ENCODE peak calls at places on chromosomes 5 and 9, in five cellular contexts. A is spleen, X is DND-41, O is GM23338, H is adrenal gland. F is an unnamed sample.

GRCh38 chr5:43497311-43498104 is 13.8 kb upstream of the TMEM267 start:
- DNase-seq in A (no peak), H (no peak), O (peak; percentile 20), X (no peak), F (no peak)

GRCh38 chr9:17422994-17423680 is 155.7 kb upstream of the SH3GL2 start:
- DNase-seq in A (no peak), X (no peak), H (no peak), O (no peak), F (no peak)

GRCh38 chr5:6755519-6755918 is 42.3 kb downstream of the TENT4A start:
- DNase-seq in O (no peak), A (peak; percentile 36), H (no peak), X (no peak), F (no peak)

GRCh38 chr5:84301535-84301934 is 83.1 kb downstream of the EDIL3 start:
- DNase-seq in X (no peak), H (no peak), O (no peak), A (no peak), F (no peak)

GRCh38 chr5:41686191-41686590 is 175.8 kb upstream of the PLCXD3 start:
- DNase-seq in O (no peak), X (no peak), H (no peak), A (no peak), F (no peak)

GRCh38 chr5:172685036-172685435 is 44.0 kb downstream of the NEURL1B start:
- DNase-seq in X (no peak), H (no peak), A (peak; percentile 4), O (no peak), F (no peak)

GRCh38 chr5:38782185-38782584 is 63.6 kb upstream of the OSMR start:
- DNase-seq in O (no peak), X (no peak), A (no peak), H (no peak), F (no peak)

GRCh38 chr9:133090187-133090586 is 28.4 kb downstream of the CEL start:
- DNase-seq in A (no peak), O (no peak), X (no peak), H (no peak), F (no peak)

GRCh38 chr9:136707849-136708517 is 4.4 kb upstream of the DIPK1B start:
- DNase-seq in X (no peak), O (no peak), H (no peak), A (no peak), F (no peak)

GRCh38 chr9:8895498-8896224 is 1096.1 kb upstream of the DMAC1 start:
- DNase-seq in X (peak; percentile 10), H (no peak), O (peak; percentile 79), A (no peak), F (no peak)

GRCh38 chr9:97277953-97278352 is 29.5 kb upstream of the CCDC180 start:
- DNase-seq in O (no peak), A (no peak), H (no peak), X (no peak), F (no peak)

GRCh38 chr5:107916731-107917725 is 246.3 kb upstream of the EFNA5 start:
- DNase-seq in O (no peak), H (no peak), X (no peak), A (no peak), F (no peak)

GRCh38 chr5:168365581-168366081 is 74.2 kb downstream of the WWC1 start:
- DNase-seq in O (peak; percentile 81), X (no peak), H (no peak), A (no peak), F (no peak)

GRCh38 chr5:125485003-125485641 is 738.7 kb upstream of the ZNF608 start:
- DNase-seq in H (peak; percentile 76), O (peak; percentile 21), A (no peak), X (no peak), F (peak; percentile 39)

GRCh38 chr5:79229357-79230174 is 6.4 kb upstream of the JMY start:
- DNase-seq in A (peak; percentile 27), X (no peak), H (no peak), O (no peak), F (no peak)

GRCh38 chr9:109098221-109098959 is 21.4 kb downstream of the TMEM245 start:
- DNase-seq in X (no peak), A (no peak), H (peak; percentile 66), O (peak; percentile 42), F (peak; percentile 61)

GRCh38 chr5:43121565-43122484 is 1.1 kb downstream of the ZNF131 start:
- DNase-seq in A (no peak), H (peak; percentile 43), X (no peak), O (peak; percentile 65), F (peak; percentile 44)

GRCh38 chr5:67012241-67012640 is 184.4 kb downstream of the CD180 start:
- DNase-seq in O (no peak), H (no peak), A (no peak), X (no peak), F (no peak)

GRCh38 chr5:143596500-143596820 is 193.0 kb upstream of the NR3C1 start:
- DNase-seq in O (no peak), X (no peak), H (no peak), A (no peak), F (no peak)

GRCh38 chr5:109173395-109173794 is 236.4 kb downstream of the PJA2 start:
- DNase-seq in O (no peak), H (no peak), X (no peak), A (no peak), F (no peak)

GRCh38 chr5:172683696-172684464 is 42.8 kb downstream of the NEURL1B start:
- DNase-seq in X (no peak), H (no peak), O (peak; percentile 65), A (peak; percentile 80), F (peak; percentile 73)

GRCh38 chr9:91164724-91165520 is 196.8 kb downstream of the AUH start:
- DNase-seq in A (peak; percentile 90), X (peak; percentile 76), O (no peak), H (peak; percentile 84), F (peak; percentile 41)

GRCh38 chr5:154118832-154119442 is 71.6 kb upstream of the GALNT10 start:
- DNase-seq in X (no peak), O (no peak), A (no peak), H (no peak), F (no peak)

GRCh38 chr9:118575341-118576070 is 793.7 kb downstream of the BRINP1 start:
- DNase-seq in H (no peak), X (no peak), A (no peak), O (no peak), F (no peak)

GRCh38 chr5:53260446-53260845 is 150.9 kb upstream of the MOCS2 start:
- DNase-seq in A (no peak), H (no peak), O (no peak), X (no peak), F (no peak)

GRCh38 chr5:105878402-105878801 is 1792.3 kb downstream of the EFNA5 start:
- DNase-seq in X (no peak), H (no peak), O (no peak), A (no peak), F (no peak)

GRCh38 chr9:93664549-93665120 is 88.3 kb downstream of the PHF2 start:
- DNase-seq in A (peak; percentile 37), H (no peak), X (no peak), O (no peak), F (no peak)

GRCh38 chr9:133635506-133635902 is 659 bp upstream of the DBH start:
- DNase-seq in X (no peak), A (no peak), O (no peak), H (no peak), F (no peak)

GRCh38 chr5:96657068-96657467 is 5.1 kb upstream of the CAST start:
- DNase-seq in A (no peak), O (no peak), X (no peak), H (peak; percentile 27), F (no peak)

GRCh38 chr9:89935115-89935514 is 330.3 kb downstream of the GADD45G start:
- DNase-seq in A (no peak), H (no peak), O (no peak), X (no peak), F (no peak)

GRCh38 chr9:125752070-125752628 is 5.0 kb downstream of the PBX3 start:
- DNase-seq in A (no peak), O (peak; percentile 43), X (no peak), H (no peak), F (no peak)

GRCh38 chr9:104906441-104907277 is 21.3 kb downstream of the ABCA1 start:
- DNase-seq in X (no peak), H (peak; percentile 94), O (no peak), A (no peak), F (peak; percentile 48)

GRCh38 chr5:76818844-76819831 is at the start of gene F2RL1:
- DNase-seq in X (no peak), A (peak; percentile 86), H (peak; percentile 53), O (peak; percentile 98), F (peak; percentile 62)

GRCh38 chr5:154355141-154355611 is 90.6 kb upstream of the SAP30L start:
- DNase-seq in H (no peak), A (no peak), O (peak; percentile 33), X (no peak), F (peak; percentile 46)

GRCh38 chr5:159156839-159157238 is 52.5 kb downstream of the RNF145 start:
- DNase-seq in X (peak; percentile 40), O (peak; percentile 89), A (no peak), H (peak; percentile 55), F (peak; percentile 46)

GRCh38 chr9:93093449-93094293 is 2.3 kb upstream of the CARD19 start:
- DNase-seq in H (peak; percentile 43), X (no peak), A (peak; percentile 84), O (no peak), F (no peak)

GRCh38 chr9:136013116-136013515 is 51.9 kb upstream of the UBAC1 start:
- DNase-seq in O (no peak), A (peak; percentile 69), H (peak; percentile 12), X (no peak), F (no peak)

DNA sequence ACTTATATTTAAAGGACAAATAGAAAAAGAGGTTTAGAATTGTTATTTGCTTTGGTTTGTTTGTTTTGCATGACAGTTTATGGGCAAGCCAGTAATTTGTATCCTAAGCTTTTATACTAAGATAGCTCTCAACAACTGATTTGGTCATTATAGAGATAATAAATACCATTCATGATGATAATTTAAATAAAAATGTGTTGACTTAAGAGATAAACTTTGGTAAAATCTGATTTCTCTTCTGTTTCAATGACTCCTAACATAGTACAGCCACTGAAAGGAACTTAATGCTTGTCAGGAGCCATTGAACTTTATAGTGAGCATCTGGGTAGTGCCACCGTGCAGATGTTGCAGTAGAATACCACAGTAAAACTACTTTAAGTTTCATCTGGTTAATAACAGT is 160.7 kb upstream of the ACOT12 start:
- DNase-seq in A (no peak), X (no peak), O (no peak), H (no peak), F (no peak)
- H3K4me1 ChIP-seq in A (no peaks in the 10 kb centered on the region), X (peaks cover 30% of the 10 kb centered on the region), O (peaks cover 6% of the 10 kb centered on the region), H (no peaks in the 10 kb centered on the region), F (no peaks in the 10 kb centered on the region)

GRCh38 chr5:77935516-77936364 is 159.6 kb upstream of the TBCA start:
- DNase-seq in A (no peak), O (no peak), H (no peak), X (peak; percentile 83), F (no peak)
- H3K27ac ChIP-seq in A (peak overlapping the region; percentile 26), O (no peak overlapping the region), H (no peak overlapping the region), X (peak overlapping the region; percentile 85), F (no peak overlapping the region)

GRCh38 chr9:120621941-120622340 is 42.0 kb upstream of the CDK5RAP2 start:
- DNase-seq in H (no peak), O (no peak), X (no peak), A (no peak), F (no peak)
- H3K4me1 ChIP-seq in H (no peaks in the 10 kb centered on the region), O (no peaks in the 10 kb centered on the region), X (no peaks in the 10 kb centered on the region), A (no peaks in the 10 kb centered on the region), F (no peaks in the 10 kb centered on the region)

GRCh38 chr9:69265891-69266290 is 59.1 kb upstream of the ENTREP1 start:
- DNase-seq in X (no peak), H (no peak), O (peak; percentile 19), A (no peak), F (no peak)
- H3K27ac ChIP-seq in X (no peak overlapping the region), H (no peak overlapping the region), O (no peak overlapping the region), A (no peak overlapping the region), F (no peak overlapping the region)